ENCODE peak calls at places on chromosomes 5 and 9, in six cellular contexts. G is HepG2, D is A549, S is GM12878, Q is upper lobe of left lung, R is K562. H is an unnamed sample.

GRCh38 chr5:33711094-33711670 is 180.6 kb downstream of the ADAMTS12 start:
- ATAC-seq in G (no peak), D (no peak), S (no peak), Q (no peak), R (no peak), H (peak; percentile 70)

GRCh38 chr5:132656774-132657355 is 1.1 kb upstream of the IL13 start:
- ATAC-seq in G (no peak), D (no peak), S (peak; percentile 5), Q (no peak), R (no peak), H (no peak)

GRCh38 chr9:3508531-3509374 is 17.0 kb downstream of the RFX3 start:
- ATAC-seq in G (no peak), D (peak; percentile 67), S (peak; percentile 74), Q (no peak), R (peak; percentile 69), H (no peak)

GRCh38 chr9:17739022-17739421 is 160.2 kb downstream of the SH3GL2 start:
- ATAC-seq in G (no peak), D (no peak), S (no peak), Q (no peak), R (no peak), H (no peak)

GRCh38 chr9:87386490-87386889 is 111.2 kb upstream of the DAPK1 start:
- ATAC-seq in G (peak; percentile 47), D (peak; percentile 27), S (no peak), Q (no peak), R (no peak), H (no peak)

GRCh38 chr5:76718381-76718832 is 2.5 kb downstream of the F2R start:
- ATAC-seq in G (no peak), D (no peak), S (no peak), Q (no peak), R (no peak), H (no peak)

GRCh38 chr9:135519179-135519971 is 1.9 kb upstream of the LCN1 start:
- ATAC-seq in G (no peak), D (no peak), S (no peak), Q (no peak), R (no peak), H (no peak)

GRCh38 chr5:159735036-159735435 is 181.2 kb upstream of the ADRA1B start:
- ATAC-seq in G (no peak), D (no peak), S (no peak), Q (no peak), R (no peak), H (no peak)

GRCh38 chr9:88477300-88477751 is 57.7 kb upstream of the NXNL2 start:
- ATAC-seq in G (no peak), D (no peak), S (peak; percentile 76), Q (no peak), R (no peak), H (no peak)

GRCh38 chr5:64977779-64978178 is 209.0 kb downstream of the CWC27 start:
- ATAC-seq in G (no peak), D (no peak), S (no peak), Q (no peak), R (no peak), H (peak; percentile 53)

GRCh38 chr9:130824616-130825015 is 10.4 kb upstream of the ABL1 start:
- ATAC-seq in G (peak; percentile 22), D (peak; percentile 67), S (no peak), Q (no peak), R (peak; percentile 55), H (peak; percentile 25)

GRCh38 chr9:113463418-113464285 is at the start of gene RGS3:
- ATAC-seq in G (peak; percentile 97), D (peak; percentile 97), S (no peak), Q (peak; percentile 92), R (peak; percentile 74), H (peak; percentile 90)

GRCh38 chr9:72984150-72984947 is 31.5 kb upstream of the ALDH1A1 start:
- ATAC-seq in G (peak; percentile 37), D (peak; percentile 36), S (no peak), Q (no peak), R (no peak), H (no peak)

GRCh38 chr9:97665742-97666141 is 31.4 kb downstream of the XPA start:
- ATAC-seq in G (no peak), D (no peak), S (no peak), Q (no peak), R (no peak), H (no peak)

GRCh38 chr5:75660678-75661465 is 49.6 kb downstream of the ANKDD1B start:
- ATAC-seq in G (no peak), D (no peak), S (peak; percentile 86), Q (no peak), R (no peak), H (no peak)

GRCh38 chr5:20030125-20030524 is 42.1 kb upstream of the CDH18 start:
- ATAC-seq in G (no peak), D (no peak), S (no peak), Q (no peak), R (no peak), H (no peak)

DNA sequence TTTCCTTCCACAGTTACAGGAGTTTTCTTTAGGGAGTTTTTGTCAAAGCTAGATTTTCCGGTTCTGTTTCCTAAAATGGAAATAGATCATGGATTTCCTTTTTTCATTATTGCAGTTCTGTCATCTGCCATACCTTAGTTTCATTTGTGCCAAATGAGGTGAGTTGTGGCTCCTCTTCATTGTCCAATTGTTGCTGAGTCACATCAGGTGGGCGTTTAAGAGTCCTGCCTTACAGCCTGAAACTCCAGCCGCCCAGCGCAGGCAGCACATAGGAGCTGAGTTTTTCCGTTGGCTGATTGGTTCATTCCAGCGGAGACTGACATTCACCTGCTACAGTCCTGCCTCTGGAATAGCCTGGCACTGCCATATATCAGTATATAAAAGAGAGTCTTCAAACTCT is 14.1 kb downstream of the SLC25A25 start:
- ATAC-seq in G (no peak), D (peak; percentile 7), S (peak; percentile 21), Q (no peak), R (peak; percentile 54), H (peak; percentile 24)
- TF ChIP-seq EP300 in G (no peak), D (no peak), S (no peak), Q (no peak), R (peak; percentile 62), H (no peak)

GRCh38 chr5:126198509-126198908 is 224.7 kb upstream of the GRAMD2B start:
- ATAC-seq in G (no peak), D (no peak), S (no peak), Q (no peak), R (no peak), H (no peak)
- TF ChIP-seq EP300 in G (no peak), D (no peak), S (no peak), Q (no peak), R (no peak), H (no peak)

GRCh38 chr5:176768174-176768970 is 42.0 kb upstream of the UNC5A start:
- ATAC-seq in G (no peak), D (no peak), S (no peak), Q (no peak), R (no peak), H (no peak)
- TF ChIP-seq EP300 in G (no peak), D (no peak), S (no peak), Q (no peak), R (no peak), H (no peak)

GRCh38 chr9:120933310-120934044 is 6.9 kb upstream of the TRAF1 start:
- ATAC-seq in G (no peak), D (no peak), S (peak; percentile 8), Q (no peak), R (no peak), H (no peak)

GRCh38 chr9:120932086-120932818 is 5.7 kb upstream of the TRAF1 start:
- ATAC-seq in G (no peak), D (no peak), S (no peak), Q (no peak), R (no peak), H (no peak)

GRCh38 chr9:120928720-120929389 is 2.3 kb upstream of the TRAF1 start:
- ATAC-seq in G (peak; percentile 93), D (peak; percentile 93), S (peak; percentile 34), Q (peak; percentile 90), R (no peak), H (peak; percentile 88)

GRCh38 chr9:120929392-120929791 is 2.8 kb upstream of the TRAF1 start:
- ATAC-seq in G (no peak), D (peak; percentile 6), S (no peak), Q (no peak), R (no peak), H (no peak)

DNA sequence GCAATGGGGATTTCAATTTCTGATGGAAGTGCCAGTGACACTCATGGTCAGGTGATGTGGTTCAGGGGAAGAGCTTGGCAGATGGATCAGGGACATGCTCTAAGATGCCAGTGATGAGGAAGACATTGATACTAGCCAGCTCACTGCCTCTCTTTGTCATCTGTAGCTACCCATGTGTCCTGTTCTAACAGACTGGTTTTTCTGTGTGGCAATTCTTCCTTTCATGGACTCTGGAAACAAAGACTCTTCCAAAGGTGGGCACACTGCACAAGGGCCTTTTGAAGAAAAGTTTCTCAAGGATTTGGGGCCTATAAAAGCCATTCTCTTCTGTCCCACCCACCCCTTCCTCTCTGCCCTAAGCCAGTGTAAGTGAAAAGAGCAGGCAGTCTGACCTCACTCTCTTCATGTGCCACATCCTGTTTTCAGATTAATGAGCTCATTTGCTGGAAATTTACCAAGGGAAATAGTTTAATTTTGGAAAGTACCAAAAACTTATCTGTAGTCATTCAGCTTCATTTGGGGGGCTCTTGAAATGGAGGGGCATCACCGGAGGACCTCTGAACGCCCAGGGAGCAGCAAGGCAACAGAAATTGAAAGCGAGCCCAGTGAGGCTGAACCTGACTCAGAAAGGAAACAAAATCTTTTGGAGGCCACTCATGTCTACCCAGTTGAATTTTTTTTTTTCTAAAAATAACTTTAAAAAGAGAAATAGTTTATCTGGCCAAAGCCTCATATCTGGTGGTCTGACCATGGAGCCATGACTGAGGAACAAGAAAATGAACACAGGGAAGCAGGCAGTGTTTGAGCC is 4.9 kb upstream of the TRAF1 start:
- ATAC-seq in G (no peak), D (no peak), S (peak; percentile 58), Q (no peak), R (no peak), H (no peak)
- TF ChIP-seq EP300 in G (no peak), D (no peak), S (peak; percentile 74), Q (no peak), R (no peak), H (no peak)

H was measured in gastroesophageal sphincter.